ENCODE peak calls at places on chromosomes 2 and 18, in seven cellular contexts. S is fibroblast of the aortic adventitia, R is HCT116, O is left ventricle myocardium inferior, Z is A673, U is fibroblast of pulmonary artery, J is epithelial cell of esophagus. K is an unnamed sample.

GRCh38 chr2:11775384-11775783 is 29.0 kb downstream of the LPIN1 start:
- DNase-seq in S (peak; percentile 39), R (no peak), O (no peak), Z (peak; percentile 31), U (no peak), J (no peak), K (no peak)

GRCh38 chr18:47036298-47036874 is 965 bp upstream of the ELOA2 start:
- DNase-seq in S (peak; percentile 15), R (peak; percentile 29), O (no peak), Z (peak; percentile 47), U (peak; percentile 21), J (peak; percentile 38), K (no peak)

GRCh38 chr2:86037795-86038192 is 67.9 kb downstream of the POLR1A start:
- DNase-seq in S (no peak), R (no peak), O (no peak), Z (no peak), U (no peak), J (no peak), K (no peak)

GRCh38 chr2:152050345-152050744 is 48.5 kb downstream of the CACNB4 start:
- DNase-seq in S (no peak), R (no peak), O (no peak), Z (no peak), U (no peak), J (no peak), K (no peak)

GRCh38 chr2:44107086-44107740 is 61.5 kb upstream of the PPM1B start:
- DNase-seq in S (no peak), R (no peak), O (no peak), Z (no peak), U (no peak), J (no peak), K (no peak)

GRCh38 chr2:217419075-217419671 is 559.3 kb upstream of the TNP1 start:
- DNase-seq in S (no peak), R (no peak), O (no peak), Z (no peak), U (no peak), J (no peak), K (no peak)

GRCh38 chr18:62437520-62438329 is 85.1 kb upstream of the ZCCHC2 start:
- DNase-seq in S (no peak), R (no peak), O (peak; percentile 34), Z (no peak), U (no peak), J (peak; percentile 85), K (no peak)

GRCh38 chr18:13611616-13612110 is 114.7 kb downstream of the FAM210A start:
- DNase-seq in S (peak; percentile 53), R (no peak), O (peak; percentile 71), Z (peak; percentile 46), U (peak; percentile 63), J (peak; percentile 6), K (no peak)

GRCh38 chr2:43542285-43542933 is 53.4 kb downstream of the THADA start:
- DNase-seq in S (peak; percentile 81), R (peak; percentile 18), O (no peak), Z (peak; percentile 63), U (peak; percentile 79), J (peak; percentile 64), K (no peak)

GRCh38 chr2:118841450-118841827 is 6.0 kb downstream of the EN1 start:
- DNase-seq in S (no peak), R (no peak), O (no peak), Z (no peak), U (no peak), J (no peak), K (no peak)

DNA sequence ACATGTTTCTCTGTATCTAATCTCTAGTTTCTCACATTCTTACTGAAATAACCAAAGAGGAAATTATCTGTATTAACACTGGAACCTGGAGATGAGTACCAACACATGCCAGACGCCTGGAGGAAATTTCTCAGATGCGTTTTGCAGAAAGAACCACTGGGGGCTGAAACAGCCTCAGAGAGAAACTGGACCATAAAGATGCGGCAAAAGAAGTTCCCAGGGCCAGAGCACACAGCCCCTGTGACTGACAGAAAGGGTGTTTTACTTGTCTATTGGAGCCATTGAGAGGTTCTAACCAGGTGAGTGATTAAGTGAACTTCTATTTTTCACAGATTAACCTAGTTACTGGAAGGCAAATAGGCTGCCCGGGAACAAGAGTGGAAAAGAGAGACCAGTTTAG is 103.9 kb downstream of the EVA1A start:
- DNase-seq in S (no peak), R (no peak), O (no peak), Z (no peak), U (no peak), J (no peak), K (no peak)
- TF ChIP-seq CTCF in S (no peak), R (no peak), O (no peak), Z (no peak), U (no peak), J (no peak), K (no peak)

GRCh38 chr18:6482198-6482977 is 67.7 kb upstream of the L3MBTL4 start:
- DNase-seq in S (peak; percentile 27), R (no peak), O (peak; percentile 65), Z (peak; percentile 3), U (peak; percentile 55), J (peak; percentile 2), K (peak; percentile 57)
- H3K4me3 ChIP-seq in S (no peak overlapping the region), R (no peak overlapping the region), O (no peak overlapping the region), Z (no peak overlapping the region), U (no peak overlapping the region), J (no peak overlapping the region), K (no peak overlapping the region)

GRCh38 chr18:49566985-49567384 is 5.1 kb downstream of the LIPG start:
- DNase-seq in S (no peak), R (no peak), O (no peak), Z (no peak), U (no peak), J (no peak), K (no peak)
- TF ChIP-seq CTCF in S (no peak), R (no peak), O (no peak), Z (no peak), U (no peak), J (no peak), K (no peak)

DNA sequence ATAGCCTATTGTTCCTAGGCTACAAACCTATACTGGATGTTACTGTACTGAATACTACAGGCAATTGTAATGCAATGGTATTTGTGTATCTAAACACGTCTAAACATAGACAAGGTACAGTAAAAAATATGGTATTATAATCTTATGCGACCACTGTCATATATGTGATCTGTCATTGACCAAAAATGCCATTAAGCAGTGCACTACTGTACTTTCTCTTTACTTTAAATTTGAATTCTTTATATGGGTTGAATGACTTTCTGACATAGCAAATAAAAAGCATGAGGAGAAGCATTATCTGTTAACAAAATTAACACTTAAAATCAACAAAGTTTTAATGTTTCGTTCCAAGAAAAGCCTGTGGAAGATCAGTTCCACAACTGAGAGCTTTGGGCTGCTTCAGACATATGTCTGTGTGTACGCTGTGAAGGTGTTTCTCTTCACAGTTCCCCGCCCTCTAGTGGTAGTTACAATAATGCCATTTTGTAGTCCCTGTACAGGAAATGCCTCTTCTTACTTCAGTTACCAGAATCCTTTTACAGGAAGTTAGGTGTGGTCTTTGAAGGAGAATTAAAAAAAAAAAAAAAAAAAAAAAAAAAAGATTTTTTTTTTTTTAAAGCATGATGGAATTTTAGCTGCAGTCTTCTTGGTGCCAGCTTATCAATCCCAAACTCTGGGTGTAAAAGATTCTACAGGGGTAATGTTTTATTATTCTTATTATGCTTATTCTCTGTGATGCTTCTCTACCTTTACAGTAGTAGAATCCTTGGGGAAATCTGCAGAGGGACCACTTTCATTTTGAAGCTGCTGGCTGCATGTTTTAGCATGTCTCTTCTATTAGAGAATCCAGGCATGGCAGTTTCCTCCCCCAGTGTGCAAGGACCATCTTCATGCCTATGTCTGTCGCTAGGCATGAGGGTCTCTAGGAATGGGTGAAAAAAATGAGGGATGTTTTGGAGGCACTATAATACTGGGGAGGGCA is 54.5 kb downstream of the SCN2A start:
- DNase-seq in S (peak; percentile 97), R (peak; percentile 79), O (no peak), Z (peak; percentile 95), U (peak; percentile 92), J (peak; percentile 92), K (peak; percentile 70)
- H3K4me3 ChIP-seq in S (peak overlapping the region; percentile 71), R (no peak overlapping the region), O (no peak overlapping the region), Z (no peak overlapping the region), U (peak overlapping the region; percentile 35), J (no peak overlapping the region), K (no peak overlapping the region)

DNA sequence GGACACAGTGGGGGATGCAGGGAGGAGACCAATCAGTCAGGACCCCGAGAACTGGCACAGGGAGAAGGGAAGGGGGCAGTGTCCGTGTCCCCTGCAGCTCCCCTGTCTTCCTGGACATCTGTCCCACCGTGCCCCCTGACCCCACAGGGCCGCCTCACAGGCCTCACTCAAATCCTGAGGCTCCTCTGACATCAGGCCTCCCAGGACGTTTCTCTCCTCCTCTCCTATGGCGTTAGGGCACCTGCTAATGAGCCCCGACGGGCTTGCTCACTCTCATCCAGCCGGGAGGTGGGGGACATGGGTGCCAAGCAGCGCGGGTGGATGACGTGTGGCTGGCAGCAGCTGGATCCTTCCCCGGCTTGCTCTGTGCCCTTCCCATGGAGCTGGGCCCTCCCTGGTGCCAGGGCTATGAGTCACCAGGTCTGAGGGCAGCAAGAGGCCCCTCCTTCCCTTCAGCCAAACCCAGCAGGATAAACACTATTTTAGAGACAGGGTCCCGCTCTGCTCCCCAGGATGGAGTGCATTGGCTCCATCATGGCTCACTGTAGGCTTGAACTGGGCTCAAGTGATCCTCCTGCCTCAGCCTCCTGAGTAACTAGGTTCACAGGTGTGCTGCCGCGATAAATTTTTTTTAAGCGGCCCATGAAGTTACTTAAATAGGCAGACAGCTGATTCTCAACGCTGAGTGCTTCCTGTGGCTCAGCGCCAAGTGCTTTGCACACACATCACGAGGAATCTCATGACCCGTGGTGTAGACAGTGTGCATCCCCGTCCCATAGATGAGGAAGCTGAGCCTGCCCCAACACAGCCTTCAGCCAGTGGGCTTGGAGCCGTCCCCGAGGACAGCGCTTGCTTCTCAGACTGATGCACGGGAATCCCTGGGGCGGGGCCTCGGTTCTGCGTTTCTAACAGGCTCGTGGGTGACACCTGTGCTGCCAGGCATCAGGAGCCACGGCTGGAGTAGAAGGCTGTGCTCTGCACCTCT is 64.5 kb upstream of the HDAC4 start:
- DNase-seq in S (no peak), R (no peak), O (peak; percentile 69), Z (peak; percentile 17), U (no peak), J (no peak), K (peak; percentile 78)
- TF ChIP-seq CTCF in S (no peak), R (no peak), O (no peak), Z (no peak), U (no peak), J (no peak), K (no peak)

GRCh38 chr2:148508878-148509702 is 135.5 kb upstream of the EPC2 start:
- DNase-seq in S (peak; percentile 83), R (peak; percentile 74), O (peak; percentile 80), Z (peak; percentile 89), U (peak; percentile 86), J (peak; percentile 87), K (peak; percentile 88)
- H3K4me3 ChIP-seq in S (peak overlapping the region; percentile 54), R (peak overlapping the region; percentile 27), O (peak overlapping the region; percentile 55), Z (peak overlapping the region; percentile 25), U (peak overlapping the region; percentile 44), J (peak overlapping the region; percentile 39), K (no peak overlapping the region)

DNA sequence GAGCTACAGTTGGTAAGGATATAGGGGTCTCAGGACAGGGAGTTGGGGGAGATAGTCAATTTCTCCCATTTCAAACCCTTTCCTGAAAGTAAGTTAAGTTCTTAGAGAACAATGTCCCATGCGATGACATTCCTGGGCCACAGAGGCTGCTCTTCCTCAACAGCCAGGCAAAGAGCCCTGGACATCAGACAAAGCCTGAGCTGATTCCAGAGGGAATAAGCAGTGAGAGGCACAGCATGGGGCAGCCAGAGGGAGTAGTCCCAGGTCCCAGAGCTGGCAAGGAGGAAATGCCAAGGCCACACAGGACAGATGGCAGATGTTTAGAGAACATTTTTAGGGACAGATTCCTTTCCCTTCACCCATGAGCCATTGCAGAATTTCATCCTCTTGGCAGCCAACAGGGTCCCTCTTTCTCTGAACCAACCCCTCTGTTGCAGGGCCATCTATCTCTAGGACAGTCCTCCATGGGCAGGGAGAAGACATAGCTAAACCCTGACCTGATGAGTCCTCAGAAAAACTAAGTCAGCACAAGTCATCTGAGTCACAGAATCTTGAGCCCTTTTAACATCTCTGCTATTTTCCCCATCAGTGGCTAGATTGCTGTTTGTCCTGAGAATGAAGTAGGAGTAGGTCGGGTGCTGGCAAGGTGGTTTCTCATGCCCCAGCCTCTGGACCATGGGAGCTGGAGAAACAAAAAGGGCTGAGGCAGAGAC is 81.6 kb upstream of the STPG4 start:
- DNase-seq in S (no peak), R (no peak), O (no peak), Z (no peak), U (no peak), J (no peak), K (no peak)
- TF ChIP-seq CTCF in S (no peak), R (no peak), O (no peak), Z (no peak), U (no peak), J (no peak), K (no peak)